ENCODE peak calls at places on chromosome 20, in nine cellular contexts. W is NCI-H1048; R is K562; J is HuH-7; L is stimulated activated CD4-positive, alpha-beta T cell treated with anti-CD3 and anti-CD28 coated beads, TNF-alpha, amount 100 ng/mL, for 24 hours; I is GM12865; V is EH; B is lung; N is HS-27A. D is an unnamed sample.

GRCh38 chr20:58179432-58180099 is 48.9 kb downstream of the ANKRD60 start:
- DNase-seq in I (peak), L (peak), B (peak), W (no peak), J (peak), R (peak), N (no peak), V (peak), D (no peak)

GRCh38 chr20:13113731-13114130 is 105.0 kb downstream of the SPTLC3 start:
- DNase-seq in W (no peak), R (no peak), N (no peak), J (no peak), B (no peak), V (no peak), L (no peak), I (no peak), D (no peak)

GRCh38 chr20:47063808-47064207 is 169.2 kb downstream of the EYA2 start:
- DNase-seq in W (no peak), R (no peak), B (no peak), I (no peak), J (no peak), V (no peak), N (no peak), L (no peak), D (no peak)

GRCh38 chr20:62615750-62616251 is 26.5 kb upstream of the SLCO4A1 start:
- DNase-seq in J (no peak), N (no peak), V (no peak), R (no peak), B (no peak), W (no peak), I (no peak), L (no peak), D (no peak)

GRCh38 chr20:9999660-10000059 is 35.1 kb upstream of the ANKEF1 start:
- DNase-seq in J (no peak), B (no peak), W (no peak), N (no peak), V (no peak), I (peak), R (no peak), L (no peak), D (no peak)

GRCh38 chr20:33827629-33828325 is 16.6 kb downstream of the CHMP4B start:
- DNase-seq in L (no peak), B (no peak), V (no peak), R (no peak), N (no peak), J (no peak), W (no peak), I (no peak), D (peak)

GRCh38 chr20:49661560-49662329 is 51.9 kb downstream of the B4GALT5 start:
- DNase-seq in N (no peak), J (no peak), V (no peak), I (peak), B (no peak), L (no peak), R (no peak), W (no peak), D (no peak)

GRCh38 chr20:57509665-57510237 is 15.2 kb downstream of the CTCFL start:
- DNase-seq in B (no peak), L (no peak), I (peak), N (no peak), V (peak), R (peak), W (no peak), J (peak), D (no peak)

GRCh38 chr20:57991211-57991841 is 237.1 kb downstream of the ANKRD60 start:
- DNase-seq in N (peak), V (peak), W (no peak), R (no peak), I (no peak), B (no peak), L (no peak), J (no peak), D (no peak)

D was measured in retinal pigment epithelial cell.